ENCODE peak calls at places on chromosomes 7 and 10, in six cellular contexts. L is tibial nerve, U is GM12865, A is progenitor cell of endocrine pancreas, G is H9, K is upper lobe of right lung. J is an unnamed sample.

GRCh38 chr10:97427571-97428179 is 1.7 kb downstream of the PGAM1 start:
- DNase-seq in K (no peak), L (no peak), A (no peak), U (peak; percentile 66), G (peak; percentile 86), J (no peak)

GRCh38 chr7:36198854-36199266 is 45.8 kb downstream of the EEPD1 start:
- DNase-seq in L (no peak), K (no peak), U (no peak), A (no peak), G (no peak), J (no peak)

GRCh38 chr7:152597514-152597913 is 78.4 kb downstream of the XRCC2 start:
- DNase-seq in L (no peak), G (no peak), U (no peak), A (no peak), K (no peak), J (no peak)

GRCh38 chr10:663844-664243 is 25.6 kb downstream of the DIP2C start:
- DNase-seq in A (no peak), L (no peak), K (peak; percentile 36), G (no peak), U (no peak), J (no peak)

GRCh38 chr7:43666938-43667337 is 62.4 kb downstream of the COA1 start:
- DNase-seq in A (no peak), L (no peak), G (no peak), U (no peak), K (no peak), J (no peak)

GRCh38 chr10:63605568-63605967 is 84.4 kb downstream of the REEP3 start:
- DNase-seq in K (no peak), G (no peak), A (no peak), U (no peak), L (no peak), J (no peak)

GRCh38 chr7:151990567-151990966 is 34.3 kb downstream of the GALNTL5 start:
- DNase-seq in L (no peak), A (no peak), G (no peak), U (no peak), K (no peak), J (no peak)

GRCh38 chr10:71093531-71093930 is 118.8 kb upstream of the UNC5B start:
- DNase-seq in L (no peak), G (no peak), K (no peak), U (no peak), A (no peak), J (no peak)

GRCh38 chr7:140223515-140224221 is 46.9 kb upstream of the KDM7A start:
- DNase-seq in U (no peak), K (no peak), L (no peak), G (no peak), A (no peak), J (no peak)

GRCh38 chr7:156380261-156380660 is 260.3 kb upstream of the RNF32 start:
- DNase-seq in A (no peak), L (no peak), U (peak; percentile 12), K (no peak), G (no peak), J (no peak)

GRCh38 chr7:16089801-16090200 is 331.5 kb downstream of the CRPPA start:
- DNase-seq in K (no peak), G (no peak), U (no peak), L (no peak), A (no peak), J (no peak)

GRCh38 chr10:20708305-20708704 is 188.8 kb downstream of the NEBL start:
- DNase-seq in L (no peak), K (no peak), A (no peak), G (no peak), U (no peak), J (no peak)

GRCh38 chr10:110686037-110686436 is 41.9 kb downstream of the RBM20 start:
- DNase-seq in A (no peak), U (no peak), K (no peak), L (no peak), G (no peak), J (no peak)

GRCh38 chr10:101644002-101644401 is 51.0 kb downstream of the FBXW4 start:
- DNase-seq in K (no peak), A (no peak), G (peak; percentile 82), U (no peak), L (no peak), J (no peak)

GRCh38 chr10:50506861-50507573 is 116.7 kb downstream of the SGMS1 start:
- DNase-seq in A (no peak), K (no peak), U (no peak), L (peak; percentile 45), G (no peak), J (no peak)

GRCh38 chr10:3659518-3659917 is 125.5 kb downstream of the KLF6 start:
- DNase-seq in U (no peak), G (no peak), K (no peak), L (no peak), A (no peak), J (no peak)

GRCh38 chr10:91220194-91220953 is at the start of gene PCGF5:
- DNase-seq in K (peak; percentile 97), U (peak; percentile 97), G (peak; percentile 90), A (peak; percentile 91), L (peak; percentile 72), J (peak; percentile 94)

GRCh38 chr7:25906003-25906402 is 246.0 kb upstream of the NFE2L3 start:
- DNase-seq in A (no peak), K (no peak), U (no peak), L (no peak), G (no peak), J (no peak)

GRCh38 chr7:123210986-123211385 is 11.2 kb upstream of the SLC13A1 start:
- DNase-seq in K (no peak), A (no peak), G (no peak), L (no peak), U (no peak), J (no peak)

GRCh38 chr7:78134256-78134655 is 335.7 kb downstream of the PHTF2 start:
- DNase-seq in A (no peak), L (no peak), U (peak; percentile 24), G (no peak), K (no peak), J (no peak)

GRCh38 chr7:51031216-51031615 is 248.5 kb upstream of the GRB10 start:
- DNase-seq in G (no peak), K (peak; percentile 38), A (no peak), U (no peak), L (no peak), J (no peak)

GRCh38 chr10:43351301-43351700 is 20.1 kb upstream of the FXYD4 start:
- DNase-seq in U (no peak), K (no peak), G (no peak), A (no peak), L (no peak), J (no peak)

GRCh38 chr10:116773306-116773705 is 30.9 kb upstream of the HSPA12A start:
- DNase-seq in A (no peak), L (no peak), U (no peak), K (no peak), G (no peak), J (no peak)

GRCh38 chr10:122828716-122829255 is 16.9 kb downstream of the CUZD1 start:
- DNase-seq in G (no peak), K (no peak), A (no peak), U (no peak), L (no peak), J (no peak)

GRCh38 chr10:77715081-77715480 is 77.5 kb upstream of the KCNMA1 start:
- DNase-seq in L (no peak), A (no peak), G (no peak), K (no peak), U (peak; percentile 34), J (no peak)
- TF ChIP-seq CTCF in L (no peak), A (peak; percentile 24), G (peak; percentile 48), K (no peak), U (peak; percentile 55), J (peak; percentile 33)

GRCh38 chr7:110607050-110607862 is 483.7 kb upstream of the LRRN3 start:
- DNase-seq in G (no peak), A (no peak), L (no peak), K (no peak), U (no peak), J (no peak)
- TF ChIP-seq CTCF in G (no peak), A (no peak), L (no peak), K (no peak), U (no peak), J (no peak)

GRCh38 chr7:101507791-101508252 is 121.3 kb downstream of the MYL10 start:
- DNase-seq in G (peak; percentile 80), U (peak; percentile 61), A (peak; percentile 63), K (no peak), L (no peak), J (no peak)
- TF ChIP-seq CTCF in G (peak; percentile 99), U (peak; percentile 55), A (peak; percentile 97), K (peak; percentile 40), L (peak; percentile 9), J (peak; percentile 97)

GRCh38 chr7:117032810-117033209 is 79.5 kb downstream of the ST7 start:
- DNase-seq in K (no peak), A (no peak), L (no peak), U (no peak), G (no peak), J (no peak)

GRCh38 chr7:117034851-117035462 is 81.7 kb downstream of the ST7 start:
- DNase-seq in L (no peak), U (no peak), G (no peak), A (no peak), K (no peak), J (no peak)

GRCh38 chr7:117036836-117037235 is 83.5 kb downstream of the ST7 start:
- DNase-seq in G (no peak), L (no peak), U (no peak), A (no peak), K (no peak), J (no peak)

GRCh38 chr7:117036034-117036669 is 82.9 kb downstream of the ST7 start:
- DNase-seq in L (no peak), U (no peak), G (no peak), A (no peak), K (no peak), J (no peak)

GRCh38 chr7:117035463-117035862 is 82.2 kb downstream of the ST7 start:
- DNase-seq in L (no peak), A (no peak), K (no peak), U (no peak), G (no peak), J (no peak)
- TF ChIP-seq CTCF in L (no peak), A (no peak), K (no peak), U (no peak), G (no peak), J (peak; percentile 57)

DNA sequence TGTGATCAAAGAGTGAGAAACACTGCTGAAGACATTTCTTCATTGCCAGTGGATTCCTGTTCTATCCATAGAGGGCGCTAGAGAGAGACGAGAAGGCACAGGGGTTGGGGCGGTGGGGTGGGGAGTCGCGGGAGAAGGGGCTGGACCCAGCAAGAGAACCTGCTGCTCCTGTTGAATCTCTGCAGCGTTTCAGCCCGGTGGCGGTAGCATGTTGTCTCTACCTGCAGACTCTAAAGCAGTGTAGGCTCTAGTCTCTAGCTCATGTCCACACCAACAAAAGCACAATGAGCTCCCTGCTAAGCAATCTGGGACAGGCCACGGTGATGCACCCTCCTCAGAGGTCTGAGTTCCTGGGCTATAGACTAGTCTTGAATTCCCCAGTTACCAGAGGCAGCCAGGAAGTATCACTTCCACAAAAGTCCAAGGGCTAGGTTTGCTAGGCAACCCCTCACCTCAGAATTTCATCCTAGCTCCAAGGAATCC is 167.7 kb downstream of the DGKB start:
- DNase-seq in G (peak; percentile 86), K (no peak), U (no peak), A (peak; percentile 11), L (no peak), J (no peak)
- TF ChIP-seq CTCF in G (peak; percentile 73), K (no peak), U (no peak), A (peak; percentile 53), L (no peak), J (peak; percentile 60)

GRCh38 chr7:129828989-129829676 is 123.6 kb downstream of the UBE2H start:
- DNase-seq in U (peak; percentile 27), L (no peak), G (peak; percentile 44), K (no peak), A (no peak), J (no peak)
- TF ChIP-seq CTCF in U (no peak), L (no peak), G (peak; percentile 25), K (no peak), A (no peak), J (no peak)